ENCODE peak calls at places on chromosomes 6 and 20, in ten cellular contexts. G, V, D, A, M, U, Y, H, O and X are unnamed samples.

GRCh38 chr6:159691133-159691962 is 1.7 kb downstream of the SOD2 start:
- DNase-seq in G (peak; percentile 62), V (peak; percentile 82), D (peak; percentile 30), A (no peak), M (no peak), U (no peak), Y (no peak), H (no peak), O (peak; percentile 86), X (peak; percentile 80)

GRCh38 chr20:23135449-23136447 is 49.6 kb upstream of the CD93 start:
- DNase-seq in G (no peak), V (no peak), D (no peak), A (no peak), M (peak; percentile 28), U (no peak), Y (peak; percentile 45), H (no peak), O (no peak), X (no peak)

GRCh38 chr6:126539022-126539421 is 199.1 kb downstream of the CENPW start:
- DNase-seq in G (peak; percentile 28), V (peak; percentile 73), D (no peak), A (no peak), M (no peak), U (no peak), Y (no peak), H (no peak), O (peak; percentile 71), X (no peak)

GRCh38 chr20:33719989-33720709 is at the start of gene PXMP4:
- DNase-seq in G (peak; percentile 97), V (peak; percentile 99), D (peak; percentile 95), A (peak; percentile 79), M (peak; percentile 94), U (peak; percentile 92), Y (peak; percentile 95), H (peak; percentile 95), O (peak; percentile 96), X (peak; percentile 96)

GRCh38 chr20:59074456-59074855 is 31.9 kb upstream of the PRELID3B start:
- DNase-seq in G (no peak), V (no peak), D (peak; percentile 17), A (peak; percentile 16), M (no peak), U (no peak), Y (no peak), H (no peak), O (no peak), X (no peak)

GRCh38 chr6:148398686-148399085 is 56.0 kb downstream of the SASH1 start:
- DNase-seq in G (no peak), V (no peak), D (no peak), A (no peak), M (no peak), U (no peak), Y (no peak), H (no peak), O (no peak), X (no peak)

GRCh38 chr6:27866370-27867050 is 45.7 kb downstream of the OR2B2 start:
- DNase-seq in G (peak; percentile 69), V (no peak), D (peak; percentile 69), A (peak; percentile 46), M (peak; percentile 73), U (no peak), Y (peak; percentile 52), H (no peak), O (no peak), X (peak; percentile 72)

GRCh38 chr6:35078226-35078850 is 62.8 kb downstream of the TCP11 start:
- DNase-seq in G (no peak), V (no peak), D (no peak), A (no peak), M (peak; percentile 19), U (no peak), Y (peak; percentile 32), H (no peak), O (no peak), X (no peak)

GRCh38 chr6:101607286-101607685 is 213.8 kb downstream of the GRIK2 start:
- DNase-seq in G (no peak), V (no peak), D (no peak), A (no peak), M (no peak), U (no peak), Y (no peak), H (no peak), O (no peak), X (no peak)

GRCh38 chr20:63578224-63579016 is 4.4 kb upstream of the HELZ2 start:
- DNase-seq in G (no peak), V (no peak), D (no peak), A (no peak), M (no peak), U (no peak), Y (no peak), H (no peak), O (no peak), X (no peak)

GRCh38 chr6:3797231-3798200 is 46.0 kb upstream of the PXDC1 start:
- DNase-seq in G (peak; percentile 74), V (no peak), D (no peak), A (no peak), M (no peak), U (no peak), Y (peak; percentile 31), H (no peak), O (peak; percentile 93), X (peak; percentile 77)

GRCh38 chr6:46331461-46331860 is 159.8 kb downstream of the RCAN2 start:
- DNase-seq in G (no peak), V (no peak), D (no peak), A (no peak), M (no peak), U (no peak), Y (no peak), H (no peak), O (no peak), X (no peak)

GRCh38 chr20:32474009-32474716 is 111.0 kb downstream of the NOL4L start:
- DNase-seq in G (no peak), V (no peak), D (no peak), A (no peak), M (no peak), U (no peak), Y (no peak), H (no peak), O (no peak), X (no peak)

GRCh38 chr6:155026366-155027045 is 31.4 kb downstream of the TIAM2 start:
- DNase-seq in G (peak; percentile 85), V (peak; percentile 79), D (no peak), A (no peak), M (no peak), U (no peak), Y (peak; percentile 63), H (no peak), O (peak; percentile 81), X (no peak)